ENCODE peak calls at places on chromosome 11, in ten cellular contexts. T, D, W, F, G, K, U, Q, S and I are unnamed samples.

GRCh38 chr11:69642549-69642912 is 1.6 kb downstream of the CCND1 start:
- DNase-seq in T (no peak), D (no peak), W (no peak), F (no peak), G (peak), K (no peak), U (no peak), Q (no peak), S (no peak), I (peak)

GRCh38 chr11:3834349-3835099 is 6.2 kb downstream of the RHOG start:
- DNase-seq in T (peak), D (no peak), W (no peak), F (peak), G (no peak), K (peak), U (no peak), Q (peak), S (no peak), I (no peak)

GRCh38 chr11:122439911-122440782 is 215.4 kb upstream of the UBASH3B start:
- DNase-seq in T (peak), D (peak), W (peak), F (peak), G (no peak), K (peak), U (peak), Q (no peak), S (no peak), I (peak)

GRCh38 chr11:44561964-44562734 is 3.3 kb upstream of the CD82 start:
- DNase-seq in T (no peak), D (no peak), W (no peak), F (no peak), G (no peak), K (no peak), U (no peak), Q (no peak), S (no peak), I (no peak)

GRCh38 chr11:121800240-121800639 is 315.8 kb downstream of the BLID start:
- DNase-seq in T (no peak), D (no peak), W (no peak), F (no peak), G (no peak), K (no peak), U (no peak), Q (no peak), S (no peak), I (no peak)

GRCh38 chr11:2483426-2483825 is 38.6 kb downstream of the KCNQ1 start:
- DNase-seq in T (no peak), D (no peak), W (no peak), F (no peak), G (no peak), K (no peak), U (no peak), Q (no peak), S (no peak), I (no peak)

GRCh38 chr11:134276396-134277175 is 407 bp downstream of the GLB1L3 start:
- DNase-seq in T (no peak), D (no peak), W (no peak), F (no peak), G (no peak), K (no peak), U (peak), Q (no peak), S (no peak), I (no peak)

GRCh38 chr11:69683764-69684333 is 8.7 kb upstream of the LTO1 start:
- DNase-seq in T (no peak), D (no peak), W (no peak), F (no peak), G (no peak), K (no peak), U (no peak), Q (no peak), S (peak), I (peak)

GRCh38 chr11:36354221-36355003 is 58.3 kb downstream of the PRR5L start:
- DNase-seq in T (no peak), D (no peak), W (peak), F (no peak), G (no peak), K (no peak), U (no peak), Q (no peak), S (no peak), I (peak)

GRCh38 chr11:114236829-114237228 is 59.4 kb upstream of the NNMT start:
- DNase-seq in T (no peak), D (no peak), W (no peak), F (no peak), G (no peak), K (no peak), U (no peak), Q (no peak), S (no peak), I (no peak)

GRCh38 chr11:118845369-118845768 is 38.3 kb upstream of the CXCR5 start:
- DNase-seq in T (no peak), D (no peak), W (no peak), F (no peak), G (no peak), K (no peak), U (no peak), Q (no peak), S (no peak), I (no peak)